ENCODE peak calls at places on chromosomes 13 and 19, in ten cellular contexts. E is PC-3; C is IMR-90; M is AG09319; R is H9; Y is CD4-positive, alpha-beta T cell; G is ovary; L is psoas muscle; H is foreskin fibroblast; Q is right lobe of liver. A is an unnamed sample.

GRCh38 chr19:4375164-4375619 is 25.2 kb downstream of the SH3GL1 start:
- DNase-seq in E (peak; percentile 95), C (no peak), M (no peak), R (peak; percentile 88), Y (no peak), G (no peak), L (peak; percentile 38), H (no peak), Q (no peak), A (peak; percentile 80)

GRCh38 chr19:5804516-5805464 is at the start of gene NRTN:
- DNase-seq in E (peak; percentile 57), C (no peak), M (no peak), R (peak; percentile 67), Y (peak; percentile 51), G (no peak), L (no peak), H (no peak), Q (peak; percentile 66), A (peak; percentile 47)

GRCh38 chr19:45876411-45877197 is 9.3 kb downstream of the IRF2BP1 start:
- DNase-seq in E (no peak), C (peak; percentile 16), M (no peak), R (peak; percentile 60), Y (no peak), G (no peak), L (peak; percentile 46), H (no peak), Q (peak; percentile 86), A (no peak)

GRCh38 chr19:36058481-36059179 is 3.9 kb downstream of the WDR62 start:
- DNase-seq in E (no peak), C (no peak), M (no peak), R (no peak), Y (no peak), G (no peak), L (no peak), H (no peak), Q (peak; percentile 35), A (no peak)

GRCh38 chr19:9130965-9131364 is 4.2 kb upstream of the OR7G3 start:
- DNase-seq in E (no peak), C (no peak), M (no peak), R (no peak), Y (no peak), G (no peak), L (no peak), H (no peak), Q (no peak), A (no peak)

GRCh38 chr19:16415806-16416205 is 56.0 kb downstream of the EPS15L1 start:
- DNase-seq in E (no peak), C (no peak), M (no peak), R (no peak), Y (no peak), G (no peak), L (no peak), H (no peak), Q (no peak), A (no peak)

GRCh38 chr13:46593403-46593802 is 40.4 kb downstream of the LRCH1 start:
- DNase-seq in E (no peak), C (no peak), M (no peak), R (no peak), Y (peak; percentile 28), G (no peak), L (no peak), H (no peak), Q (no peak), A (no peak)

GRCh38 chr13:88074794-88075509 is 403.8 kb downstream of the SLITRK5 start:
- DNase-seq in E (no peak), C (no peak), M (peak; percentile 23), R (no peak), Y (no peak), G (no peak), L (no peak), H (no peak), Q (no peak), A (peak; percentile 80)

GRCh38 chr13:40490086-40490723 is 176.2 kb downstream of the FOXO1 start:
- DNase-seq in E (no peak), C (no peak), M (no peak), R (no peak), Y (peak; percentile 59), G (no peak), L (no peak), H (no peak), Q (no peak), A (peak; percentile 47)

GRCh38 chr13:51523082-51523518 is 61.2 kb upstream of the WDFY2 start:
- DNase-seq in E (peak; percentile 72), C (peak; percentile 69), M (no peak), R (no peak), Y (no peak), G (no peak), L (no peak), H (peak; percentile 51), Q (peak; percentile 60), A (peak; percentile 96)

GRCh38 chr19:17467471-17468301 is 2.6 kb upstream of the SLC27A1 start:
- DNase-seq in E (no peak), C (no peak), M (no peak), R (no peak), Y (no peak), G (no peak), L (no peak), H (no peak), Q (no peak), A (no peak)

GRCh38 chr13:32022292-32022691 is 9.3 kb upstream of the FRY start:
- DNase-seq in E (no peak), C (no peak), M (no peak), R (no peak), Y (no peak), G (no peak), L (no peak), H (no peak), Q (no peak), A (no peak)

GRCh38 chr19:58361900-58362271 is 665 bp downstream of the ZNF497 start:
- DNase-seq in E (peak; percentile 36), C (peak; percentile 47), M (no peak), R (no peak), Y (no peak), G (peak; percentile 62), L (peak; percentile 61), H (peak; percentile 55), Q (peak; percentile 44), A (no peak)

GRCh38 chr19:19459707-19460251 is 54.3 kb downstream of the GATAD2A start:
- DNase-seq in E (peak; percentile 79), C (peak; percentile 87), M (no peak), R (no peak), Y (peak; percentile 61), G (no peak), L (peak; percentile 50), H (peak; percentile 79), Q (peak; percentile 49), A (peak; percentile 57)

GRCh38 chr13:51814825-51815650 is 11.1 kb upstream of the DHRS12 start:
- DNase-seq in E (peak; percentile 79), C (peak; percentile 50), M (no peak), R (peak; percentile 73), Y (peak; percentile 64), G (peak; percentile 43), L (peak; percentile 29), H (no peak), Q (peak; percentile 47), A (peak; percentile 82)

GRCh38 chr19:2949939-2950285 is 5.1 kb upstream of the ZNF77 start:
- DNase-seq in E (peak; percentile 4), C (peak; percentile 50), M (no peak), R (no peak), Y (no peak), G (no peak), L (no peak), H (no peak), Q (peak; percentile 40), A (no peak)

GRCh38 chr19:55704494-55705245 is 29.6 kb downstream of the EPN1 start:
- DNase-seq in E (no peak), C (no peak), M (no peak), R (no peak), Y (no peak), G (peak; percentile 21), L (no peak), H (no peak), Q (no peak), A (no peak)
- TF ChIP-seq CTCF in E (peak; percentile 19), C (no peak), M (no peak), R (peak; percentile 21), Y (no peak), G (no peak), L (no peak), H (no peak), Q (no peak), A (peak; percentile 8)

DNA sequence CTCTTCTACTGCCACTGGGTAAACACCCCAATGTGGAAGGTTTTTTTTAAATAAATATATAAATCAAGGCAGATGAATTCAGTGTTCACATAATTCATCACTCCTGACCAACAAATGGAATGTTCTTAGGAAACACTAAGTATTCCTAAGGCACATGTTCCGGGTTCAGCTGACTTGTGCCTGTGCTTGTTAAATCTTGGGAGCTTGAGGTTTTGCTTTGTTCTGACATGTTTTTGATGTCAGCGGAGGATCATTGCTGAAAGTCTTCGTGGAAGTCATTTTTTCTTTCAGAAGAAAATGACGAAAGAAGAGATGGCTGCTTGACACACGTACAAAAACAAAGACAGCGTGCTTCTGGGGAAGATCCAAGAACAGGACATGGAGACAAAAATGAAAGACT is 185.8 kb downstream of the MZT1 start:
- DNase-seq in E (no peak), C (no peak), M (no peak), R (no peak), Y (no peak), G (no peak), L (no peak), H (no peak), Q (no peak), A (peak; percentile 13)
- TF ChIP-seq CTCF in E (no peak), C (no peak), M (no peak), R (no peak), Y (no peak), G (no peak), L (no peak), H (no peak), Q (no peak), A (no peak)

DNA sequence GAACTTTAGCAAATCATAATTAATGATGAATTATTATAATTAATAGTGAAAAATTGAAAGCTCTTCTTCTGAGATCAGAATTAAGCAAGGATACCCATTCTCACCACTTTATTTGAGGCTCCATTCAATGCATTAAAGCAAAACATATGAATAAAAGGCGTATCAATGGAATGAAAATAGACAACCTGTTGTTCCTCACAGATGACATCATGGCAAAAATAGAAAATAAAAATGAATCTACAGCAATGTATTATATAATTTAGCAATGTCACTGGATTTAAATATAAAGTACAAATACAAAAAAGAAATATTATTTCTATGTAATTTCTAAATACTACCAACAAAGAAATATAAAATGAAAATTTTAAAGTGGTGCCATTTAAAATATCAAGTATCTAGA is 11.1 kb upstream of the ZNF780A start:
- DNase-seq in E (no peak), C (no peak), M (no peak), R (no peak), Y (no peak), G (no peak), L (no peak), H (no peak), Q (no peak), A (no peak)
- TF ChIP-seq CTCF in E (no peak), C (no peak), M (no peak), R (no peak), Y (no peak), G (no peak), L (no peak), H (no peak), Q (no peak), A (no peak)

DNA sequence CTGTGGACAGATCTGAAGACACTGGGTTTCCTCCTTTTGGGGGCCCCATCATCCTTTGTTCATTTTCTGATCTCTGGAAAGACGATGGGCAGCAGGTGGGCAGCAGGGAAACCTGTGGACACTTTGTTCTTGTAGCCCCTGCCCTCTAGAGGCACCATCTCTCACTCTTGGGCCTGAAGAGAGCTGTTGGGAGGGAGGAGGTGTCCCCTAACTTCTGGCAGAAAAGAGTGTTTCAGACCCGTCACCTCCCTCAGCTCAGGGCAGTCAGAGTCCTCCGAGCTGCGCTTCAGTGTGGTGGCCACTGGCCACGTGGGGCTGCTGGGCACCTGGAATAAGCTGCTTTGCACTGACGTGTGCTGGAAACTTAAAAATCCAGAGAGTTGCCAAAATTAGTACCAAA is 26.9 kb upstream of the RNF17 start:
- DNase-seq in E (no peak), C (no peak), M (no peak), R (peak; percentile 63), Y (no peak), G (no peak), L (no peak), H (no peak), Q (no peak), A (no peak)
- TF ChIP-seq CTCF in E (no peak), C (no peak), M (no peak), R (peak; percentile 27), Y (no peak), G (no peak), L (no peak), H (no peak), Q (no peak), A (no peak)